ENCODE peak calls at places on chromosomes 16 and 17, in seven cellular contexts. One of them, this sample, is unnamed. For H3K27me3 and H3K4me1, the result is how much of the 10 kb centered on the place peaks cover.

GRCh38 chr16:58635502-58635901 is 5.9 kb upstream of the CNOT1 start:
- DNase-seq in K562: no peak
- DNase-seq in esophagus squamous epithelium: no peak
- DNase-seq in GM23338: no peak
- DNase-seq in uterus: no peak
- DNase-seq in mesendoderm: no peak
- DNase-seq in IMR-90: no peak
- DNase-seq in this sample: no peak

GRCh38 chr17:82240506-82241182 is 11.8 kb downstream of the SLC16A3 start:
- DNase-seq in esophagus squamous epithelium: no peak
- DNase-seq in K562: no peak
- DNase-seq in IMR-90: no peak
- DNase-seq in GM23338: no peak
- DNase-seq in mesendoderm: no peak
- DNase-seq in uterus: no peak
- DNase-seq in this sample: no peak

GRCh38 chr16:3881499-3881995 is 1.0 kb upstream of the CREBBP start:
- DNase-seq in uterus: no peak
- DNase-seq in GM23338: peak
- DNase-seq in K562: peak
- DNase-seq in IMR-90: no peak
- DNase-seq in mesendoderm: peak
- DNase-seq in esophagus squamous epithelium: no peak
- DNase-seq in this sample: no peak

GRCh38 chr17:2295575-2295974 is 8.0 kb downstream of the SMG6 start:
- DNase-seq in uterus: no peak
- DNase-seq in IMR-90: peak
- DNase-seq in mesendoderm: no peak
- DNase-seq in esophagus squamous epithelium: no peak
- DNase-seq in K562: peak
- DNase-seq in GM23338: no peak
- DNase-seq in this sample: no peak

GRCh38 chr17:33725675-33726271 is 432.7 kb upstream of the ASIC2 start:
- DNase-seq in K562: peak
- DNase-seq in esophagus squamous epithelium: no peak
- DNase-seq in IMR-90: peak
- DNase-seq in GM23338: peak
- DNase-seq in uterus: no peak
- DNase-seq in mesendoderm: peak
- DNase-seq in this sample: no peak

GRCh38 chr17:73797594-73798110 is 153.4 kb upstream of the SDK2 start:
- DNase-seq in IMR-90: no peak
- DNase-seq in K562: no peak
- DNase-seq in uterus: no peak
- DNase-seq in esophagus squamous epithelium: no peak
- DNase-seq in GM23338: no peak
- DNase-seq in mesendoderm: no peak
- DNase-seq in this sample: no peak

GRCh38 chr16:66959645-66960177 is 1.4 kb upstream of the CES3 start:
- DNase-seq in GM23338: no peak
- DNase-seq in uterus: no peak
- DNase-seq in K562: no peak
- DNase-seq in IMR-90: no peak
- DNase-seq in esophagus squamous epithelium: no peak
- DNase-seq in mesendoderm: no peak
- DNase-seq in this sample: no peak

GRCh38 chr16:57720142-57720575 is 15.4 kb upstream of the KATNB1 start:
- DNase-seq in K562: peak
- DNase-seq in uterus: no peak
- DNase-seq in IMR-90: peak
- DNase-seq in GM23338: peak
- DNase-seq in esophagus squamous epithelium: no peak
- DNase-seq in mesendoderm: peak
- DNase-seq in this sample: no peak

GRCh38 chr17:60640503-60640902 is 37.1 kb upstream of the BCAS3 start:
- DNase-seq in uterus: no peak
- DNase-seq in GM23338: peak
- DNase-seq in IMR-90: peak
- DNase-seq in K562: no peak
- DNase-seq in mesendoderm: peak
- DNase-seq in esophagus squamous epithelium: no peak
- DNase-seq in this sample: no peak

GRCh38 chr17:37570527-37571093 is 38.6 kb downstream of the SYNRG start:
- DNase-seq in GM23338: peak
- DNase-seq in uterus: no peak
- DNase-seq in K562: peak
- DNase-seq in esophagus squamous epithelium: no peak
- DNase-seq in IMR-90: peak
- DNase-seq in mesendoderm: peak
- DNase-seq in this sample: no peak

GRCh38 chr17:27577884-27578717 is 52.9 kb upstream of the LGALS9 start:
- DNase-seq in mesendoderm: peak
- DNase-seq in esophagus squamous epithelium: no peak
- DNase-seq in K562: no peak
- DNase-seq in uterus: peak
- DNase-seq in GM23338: no peak
- DNase-seq in IMR-90: peak
- DNase-seq in this sample: no peak

GRCh38 chr17:81964081-81964849 is 3.3 kb upstream of the NOTUM start:
- DNase-seq in IMR-90: no peak
- DNase-seq in mesendoderm: no peak
- DNase-seq in GM23338: no peak
- DNase-seq in K562: no peak
- DNase-seq in esophagus squamous epithelium: no peak
- DNase-seq in uterus: no peak
- DNase-seq in this sample: no peak

GRCh38 chr17:81868674-81869220 is 2.4 kb downstream of the ARHGDIA start:
- DNase-seq in IMR-90: peak
- DNase-seq in mesendoderm: peak
- DNase-seq in uterus: peak
- DNase-seq in esophagus squamous epithelium: no peak
- DNase-seq in GM23338: peak
- DNase-seq in K562: peak
- DNase-seq in this sample: no peak

GRCh38 chr17:78026381-78026780 is 67.9 kb downstream of the TNRC6C start:
- DNase-seq in uterus: no peak
- DNase-seq in GM23338: no peak
- DNase-seq in esophagus squamous epithelium: no peak
- DNase-seq in mesendoderm: no peak
- DNase-seq in IMR-90: no peak
- DNase-seq in K562: no peak
- DNase-seq in this sample: no peak

GRCh38 chr16:17364319-17365210 is 106.2 kb downstream of the XYLT1 start:
- DNase-seq in esophagus squamous epithelium: no peak
- DNase-seq in mesendoderm: no peak
- DNase-seq in K562: no peak
- DNase-seq in uterus: peak
- DNase-seq in IMR-90: peak
- DNase-seq in GM23338: no peak
- DNase-seq in this sample: peak

GRCh38 chr16:50395763-50396710 is 27.2 kb upstream of the BRD7 start:
- DNase-seq in esophagus squamous epithelium: no peak
- DNase-seq in uterus: no peak
- DNase-seq in mesendoderm: no peak
- DNase-seq in K562: no peak
- DNase-seq in IMR-90: no peak
- DNase-seq in GM23338: no peak
- DNase-seq in this sample: no peak

GRCh38 chr17:4329838-4330237 is 36.6 kb downstream of the UBE2G1 start:
- DNase-seq in esophagus squamous epithelium: no peak
- DNase-seq in uterus: no peak
- DNase-seq in GM23338: no peak
- DNase-seq in K562: no peak
- DNase-seq in mesendoderm: peak
- DNase-seq in IMR-90: peak
- DNase-seq in this sample: no peak
- H3K4me3 ChIP-seq in esophagus squamous epithelium: no peak
- H3K4me3 ChIP-seq in uterus: no peak
- H3K4me3 ChIP-seq in GM23338: no peak
- H3K4me3 ChIP-seq in K562: no peak
- H3K4me3 ChIP-seq in mesendoderm: no peak
- H3K4me3 ChIP-seq in IMR-90: no peak
- H3K4me3 ChIP-seq in this sample: no peak

GRCh38 chr16:86120982-86121242 is 221.9 kb downstream of the IRF8 start:
- DNase-seq in K562: no peak
- DNase-seq in IMR-90: no peak
- DNase-seq in GM23338: no peak
- DNase-seq in uterus: no peak
- DNase-seq in mesendoderm: no peak
- DNase-seq in esophagus squamous epithelium: no peak
- DNase-seq in this sample: no peak

GRCh38 chr16:86120201-86120981 is 221.4 kb downstream of the IRF8 start:
- DNase-seq in K562: no peak
- DNase-seq in mesendoderm: no peak
- DNase-seq in uterus: no peak
- DNase-seq in IMR-90: peak
- DNase-seq in GM23338: no peak
- DNase-seq in esophagus squamous epithelium: no peak
- DNase-seq in this sample: no peak

GRCh38 chr16:86118467-86119307 is 219.7 kb downstream of the IRF8 start:
- DNase-seq in mesendoderm: no peak
- DNase-seq in uterus: no peak
- DNase-seq in GM23338: no peak
- DNase-seq in IMR-90: peak
- DNase-seq in K562: no peak
- DNase-seq in esophagus squamous epithelium: no peak
- DNase-seq in this sample: no peak

GRCh38 chr16:86117235-86117634 is 218.3 kb downstream of the IRF8 start:
- DNase-seq in uterus: no peak
- DNase-seq in IMR-90: no peak
- DNase-seq in mesendoderm: no peak
- DNase-seq in K562: no peak
- DNase-seq in esophagus squamous epithelium: no peak
- DNase-seq in GM23338: no peak
- DNase-seq in this sample: no peak

DNA sequence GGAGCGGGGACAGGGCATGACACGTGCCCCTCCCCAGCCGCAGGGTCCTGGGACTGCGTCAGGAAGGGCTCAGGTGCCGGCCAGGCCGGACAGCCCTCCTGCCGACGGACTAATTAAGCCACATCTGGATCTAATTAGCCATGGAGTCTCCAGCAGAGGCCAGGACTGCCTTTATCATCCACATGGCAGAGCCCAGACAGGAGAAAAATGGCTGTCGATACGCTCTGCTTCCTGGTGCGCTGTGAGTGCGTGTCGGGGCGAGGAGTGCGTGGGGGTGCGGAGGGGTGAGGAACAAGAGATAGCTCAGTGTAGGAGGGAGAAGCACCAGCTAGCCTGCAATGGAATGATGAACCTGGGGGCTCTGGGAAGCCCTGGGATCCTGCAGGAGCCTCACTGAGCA is 218.8 kb downstream of the IRF8 start:
- DNase-seq in K562: no peak
- DNase-seq in esophagus squamous epithelium: no peak
- DNase-seq in GM23338: no peak
- DNase-seq in uterus: no peak
- DNase-seq in mesendoderm: no peak
- DNase-seq in IMR-90: no peak
- DNase-seq in this sample: no peak
- H3K27me3 ChIP-seq in K562: under half
- H3K27me3 ChIP-seq in esophagus squamous epithelium: under half
- H3K27me3 ChIP-seq in GM23338: under half
- H3K27me3 ChIP-seq in uterus: under half
- H3K27me3 ChIP-seq in mesendoderm: under half
- H3K27me3 ChIP-seq in IMR-90: under half
- H3K27me3 ChIP-seq in this sample: under half

GRCh38 chr17:65022137-65022536 is 34.4 kb downstream of the GNA13 start:
- DNase-seq in esophagus squamous epithelium: no peak
- DNase-seq in IMR-90: no peak
- DNase-seq in mesendoderm: no peak
- DNase-seq in uterus: no peak
- DNase-seq in K562: no peak
- DNase-seq in GM23338: no peak
- DNase-seq in this sample: no peak

GRCh38 chr17:65018612-65019290 is 37.8 kb downstream of the GNA13 start:
- DNase-seq in mesendoderm: no peak
- DNase-seq in IMR-90: peak
- DNase-seq in esophagus squamous epithelium: no peak
- DNase-seq in GM23338: no peak
- DNase-seq in K562: no peak
- DNase-seq in uterus: no peak
- DNase-seq in this sample: no peak

GRCh38 chr17:65017375-65017774 is 39.2 kb downstream of the GNA13 start:
- DNase-seq in uterus: no peak
- DNase-seq in GM23338: peak
- DNase-seq in esophagus squamous epithelium: no peak
- DNase-seq in IMR-90: no peak
- DNase-seq in mesendoderm: peak
- DNase-seq in K562: no peak
- DNase-seq in this sample: no peak

GRCh38 chr17:65022751-65023421 is 33.7 kb downstream of the GNA13 start:
- DNase-seq in mesendoderm: no peak
- DNase-seq in esophagus squamous epithelium: no peak
- DNase-seq in K562: no peak
- DNase-seq in uterus: no peak
- DNase-seq in IMR-90: peak
- DNase-seq in GM23338: no peak
- DNase-seq in this sample: no peak

GRCh38 chr17:65020284-65020683 is 36.3 kb downstream of the GNA13 start:
- DNase-seq in esophagus squamous epithelium: no peak
- DNase-seq in GM23338: no peak
- DNase-seq in uterus: no peak
- DNase-seq in IMR-90: peak
- DNase-seq in mesendoderm: no peak
- DNase-seq in K562: no peak
- DNase-seq in this sample: no peak
- H3K4me1 ChIP-seq in esophagus squamous epithelium: half or more
- H3K4me1 ChIP-seq in GM23338: under half
- H3K4me1 ChIP-seq in uterus: under half
- H3K4me1 ChIP-seq in IMR-90: under half
- H3K4me1 ChIP-seq in mesendoderm: under half
- H3K4me1 ChIP-seq in K562: under half
- H3K4me1 ChIP-seq in this sample: under half

DNA sequence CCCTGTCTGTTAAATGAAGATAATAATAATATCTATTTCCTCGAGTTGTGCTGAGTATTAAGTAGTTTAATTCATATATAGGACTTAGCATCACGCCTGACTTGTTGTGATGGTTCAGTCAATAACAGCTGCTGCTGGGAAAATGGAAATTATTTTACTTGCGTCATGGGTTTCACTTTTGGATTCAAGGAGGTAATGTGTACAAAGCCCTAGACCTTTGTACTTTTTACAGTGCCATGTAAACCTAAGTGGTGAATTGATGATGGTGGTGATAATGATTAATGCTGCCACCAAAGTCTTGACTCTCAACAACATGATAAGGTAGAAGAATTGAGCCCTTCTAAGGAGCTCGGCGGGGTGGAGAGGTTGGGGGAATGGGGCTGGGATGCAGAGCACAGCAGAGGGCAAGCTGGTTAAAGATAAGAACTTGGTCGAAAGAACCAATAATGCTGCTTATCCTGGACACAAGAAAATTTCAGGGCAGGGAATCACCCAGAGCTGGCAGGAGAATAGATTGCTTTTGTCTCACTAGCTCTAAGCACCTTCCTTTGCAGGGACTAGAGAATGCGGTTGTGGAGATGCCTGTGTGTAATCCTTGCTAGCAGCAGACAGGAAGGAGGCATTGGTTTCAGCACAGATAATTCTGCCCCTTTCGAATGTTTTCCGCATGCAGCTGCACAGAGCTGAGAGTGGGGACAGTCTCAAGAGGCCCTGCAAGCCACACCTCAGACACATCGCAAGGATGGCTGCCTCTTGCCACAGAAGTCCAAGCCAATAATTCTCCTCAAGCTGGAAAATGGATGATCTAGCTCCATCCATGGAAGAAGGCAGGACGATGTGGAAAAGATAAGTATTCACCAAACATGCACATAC is 187.1 kb downstream of the TMEM114 start:
- DNase-seq in uterus: no peak
- DNase-seq in GM23338: no peak
- DNase-seq in esophagus squamous epithelium: no peak
- DNase-seq in mesendoderm: no peak
- DNase-seq in IMR-90: no peak
- DNase-seq in K562: no peak
- DNase-seq in this sample: no peak
- H3K4me3 ChIP-seq in uterus: no peak
- H3K4me3 ChIP-seq in GM23338: no peak
- H3K4me3 ChIP-seq in esophagus squamous epithelium: no peak
- H3K4me3 ChIP-seq in mesendoderm: no peak
- H3K4me3 ChIP-seq in IMR-90: no peak
- H3K4me3 ChIP-seq in K562: no peak
- H3K4me3 ChIP-seq in this sample: no peak

This sample was measured in tibial nerve.